ENCODE peak calls at places on chromosome 21, in nine cellular contexts. K is psoas muscle; W is left colon; P is astrocyte of the hippocampus; Z is posterior cingulate gyrus; F is aorta; I is HFF-Myc; L is fibroblast of the aortic adventitia; G is CD4-positive, alpha-beta T cell. M is an unnamed sample.

GRCh38 chr21:29238052-29238966 is 60.4 kb upstream of the BACH1 start:
- DNase-seq in W (no peak), Z (no peak), L (peak; percentile 36), I (no peak), G (no peak), K (no peak), P (no peak), F (no peak), M (no peak)

GRCh38 chr21:44857127-44857892 is 16.2 kb downstream of the PTTG1IP start:
- DNase-seq in F (no peak), I (no peak), K (no peak), G (no peak), P (no peak), W (no peak), Z (no peak), L (no peak), M (no peak)

GRCh38 chr21:38095220-38095619 is 161.6 kb upstream of the KCNJ15 start:
- DNase-seq in G (no peak), P (no peak), W (no peak), Z (no peak), L (no peak), F (no peak), K (no peak), I (no peak), M (no peak)

GRCh38 chr21:35027558-35028450 is 21.3 kb downstream of the RUNX1 start:
- DNase-seq in I (no peak), L (no peak), P (no peak), W (no peak), F (no peak), G (no peak), K (no peak), Z (no peak), M (no peak)

GRCh38 chr21:40901690-40902089 is 54.7 kb upstream of the DSCAM start:
- DNase-seq in K (no peak), I (no peak), L (no peak), W (no peak), P (peak; percentile 33), G (no peak), Z (no peak), F (no peak), M (peak; percentile 51)

GRCh38 chr21:36788116-36788515 is 89.2 kb downstream of the SIM2 start:
- DNase-seq in I (no peak), G (no peak), W (peak; percentile 70), P (peak; percentile 34), Z (no peak), F (no peak), L (no peak), K (no peak), M (no peak)

GRCh38 chr21:28160378-28160777 is 832.3 kb downstream of the LTN1 start:
- DNase-seq in L (peak; percentile 68), Z (no peak), F (no peak), W (no peak), P (no peak), K (peak; percentile 57), G (no peak), I (no peak), M (no peak)

GRCh38 chr21:34345892-34346291 is 17.9 kb upstream of the KCNE2 start:
- DNase-seq in W (no peak), F (no peak), P (no peak), Z (no peak), K (no peak), G (no peak), L (no peak), I (no peak), M (no peak)

GRCh38 chr21:38420140-38420539 is 78.1 kb downstream of the ERG start:
- DNase-seq in P (no peak), I (no peak), L (no peak), F (no peak), K (no peak), W (no peak), Z (no peak), G (no peak), M (no peak)

GRCh38 chr21:46078322-46078981 is 19.5 kb upstream of the COL6A2 start:
- DNase-seq in L (peak; percentile 49), I (no peak), F (peak; percentile 66), P (no peak), K (peak; percentile 72), Z (no peak), G (no peak), W (no peak), M (peak; percentile 30)

GRCh38 chr21:44416193-44416592 is 39.1 kb upstream of the LRRC3 start:
- DNase-seq in Z (peak; percentile 3), K (no peak), F (peak; percentile 16), L (no peak), W (no peak), P (no peak), G (no peak), I (no peak), M (no peak)

GRCh38 chr21:39611547-39612190 is 1.1 kb upstream of the B3GALT5 start:
- DNase-seq in W (no peak), P (peak; percentile 26), I (no peak), F (no peak), G (no peak), K (no peak), L (no peak), Z (no peak), M (no peak)

GRCh38 chr21:38266732-38267131 is 9.9 kb downstream of the KCNJ15 start:
- DNase-seq in G (no peak), W (no peak), K (no peak), Z (no peak), F (no peak), I (no peak), L (peak; percentile 73), P (peak; percentile 50), M (no peak)

GRCh38 chr21:32887026-32887425 is 115.5 kb upstream of the PAXBP1 start:
- DNase-seq in F (no peak), K (no peak), Z (no peak), G (no peak), L (no peak), P (no peak), I (no peak), W (no peak), M (no peak)

GRCh38 chr21:14989359-14989758 is 75.4 kb downstream of the NRIP1 start:
- DNase-seq in Z (no peak), P (no peak), W (no peak), F (no peak), G (no peak), L (peak; percentile 61), K (no peak), I (no peak), M (no peak)

GRCh38 chr21:45405819-45406762 is 1.1 kb downstream of the COL18A1 start:
- DNase-seq in W (no peak), I (no peak), Z (no peak), K (peak; percentile 56), L (peak; percentile 11), P (peak; percentile 60), G (no peak), F (peak; percentile 55), M (no peak)

GRCh38 chr21:43375827-43376795 is 50.8 kb downstream of the SIK1 start:
- DNase-seq in G (no peak), I (no peak), Z (no peak), P (no peak), K (peak; percentile 47), F (peak; percentile 38), L (no peak), W (no peak), M (no peak)

GRCh38 chr21:31098576-31099005 is 60.3 kb upstream of the KRTAP19-8 start:
- DNase-seq in Z (peak; percentile 77), F (peak; percentile 73), L (peak; percentile 61), G (peak; percentile 70), P (peak; percentile 83), K (peak; percentile 69), W (peak; percentile 72), I (peak; percentile 33), M (peak; percentile 58)

GRCh38 chr21:45382698-45383000 is 22.3 kb upstream of the COL18A1 start:
- DNase-seq in W (no peak), P (no peak), L (no peak), G (no peak), F (peak; percentile 34), K (no peak), Z (no peak), I (no peak), M (no peak)

GRCh38 chr21:45294509-45295291 is 7.0 kb upstream of the POFUT2 start:
- DNase-seq in G (no peak), K (peak; percentile 86), P (peak; percentile 95), I (peak; percentile 88), W (peak; percentile 50), L (peak; percentile 97), F (peak; percentile 90), Z (peak; percentile 12), M (peak; percentile 89)

GRCh38 chr21:31974454-31974985 is 101.7 kb downstream of the HUNK start:
- DNase-seq in K (no peak), Z (no peak), F (no peak), I (no peak), L (no peak), W (no peak), P (no peak), G (no peak), M (no peak)

GRCh38 chr21:27269646-27270045 is 302.8 kb upstream of the ADAMTS5 start:
- DNase-seq in I (peak; percentile 26), F (no peak), P (peak; percentile 37), L (peak; percentile 91), W (no peak), Z (no peak), G (no peak), K (no peak), M (no peak)

GRCh38 chr21:42308161-42308913 is 6.9 kb downstream of the TFF3 start:
- DNase-seq in K (no peak), W (no peak), G (no peak), F (no peak), L (no peak), P (no peak), I (no peak), Z (no peak), M (no peak)

GRCh38 chr21:26490771-26491170 is 82.3 kb downstream of the CYYR1 start:
- DNase-seq in I (no peak), P (peak; percentile 65), Z (no peak), F (no peak), K (no peak), W (no peak), L (peak; percentile 8), G (no peak), M (no peak)

GRCh38 chr21:33760641-33761103 is 118.4 kb downstream of the ITSN1 start:
- DNase-seq in I (peak; percentile 44), P (peak; percentile 68), G (no peak), Z (no peak), L (peak; percentile 70), W (no peak), K (no peak), F (no peak), M (no peak)

GRCh38 chr21:38308010-38308784 is 51.4 kb downstream of the KCNJ15 start:
- DNase-seq in L (peak; percentile 83), W (no peak), K (no peak), P (no peak), F (no peak), Z (no peak), G (no peak), I (no peak), M (no peak)

GRCh38 chr21:38267991-38268858 is 11.4 kb downstream of the KCNJ15 start:
- DNase-seq in F (no peak), I (no peak), K (no peak), P (no peak), L (peak; percentile 67), W (no peak), Z (no peak), G (no peak), M (no peak)

GRCh38 chr21:26800455-26801454 is 44.5 kb downstream of the ADAMTS1 start:
- DNase-seq in Z (no peak), P (no peak), L (peak; percentile 57), I (no peak), F (no peak), G (no peak), K (no peak), W (no peak), M (peak; percentile 71)

GRCh38 chr21:35108887-35109286 is 59.8 kb upstream of the RUNX1 start:
- DNase-seq in K (no peak), G (no peak), P (no peak), Z (no peak), L (no peak), I (no peak), F (no peak), W (no peak), M (no peak)

GRCh38 chr21:38139380-38140168 is 117.2 kb upstream of the KCNJ15 start:
- DNase-seq in W (no peak), P (no peak), I (no peak), F (no peak), G (no peak), Z (no peak), K (no peak), L (peak; percentile 1), M (no peak)

GRCh38 chr21:35220301-35220700 is 171.2 kb upstream of the RUNX1 start:
- DNase-seq in Z (no peak), P (no peak), G (no peak), K (no peak), F (no peak), W (no peak), I (no peak), L (no peak), M (no peak)